ENCODE peak calls at places on chromosomes 5 and 9, in five cellular contexts. One of them, this sample, is unnamed.

GRCh38 chr5:118698774-118699173 is 289.6 kb downstream of the DTWD2 start:
- DNase-seq in GM19239: no peak
- DNase-seq in upper lobe of right lung: no peak
- DNase-seq in heart left ventricle: no peak
- DNase-seq in GM13976: no peak
- DNase-seq in this sample: no peak

GRCh38 chr9:132882616-132883015 is 3.9 kb downstream of the SPACA9 start:
- DNase-seq in GM13976: no peak
- DNase-seq in heart left ventricle: no peak
- DNase-seq in upper lobe of right lung: no peak
- DNase-seq in GM19239: no peak
- DNase-seq in this sample: no peak

GRCh38 chr9:72292184-72292787 is 72.7 kb downstream of the ZFAND5 start:
- DNase-seq in upper lobe of right lung: no peak
- DNase-seq in heart left ventricle: no peak
- DNase-seq in GM13976: peak; percentile 49
- DNase-seq in GM19239: no peak
- DNase-seq in this sample: no peak

GRCh38 chr5:171462136-171462927 is 42.9 kb downstream of the FGF18 start:
- DNase-seq in GM19239: no peak
- DNase-seq in GM13976: no peak
- DNase-seq in heart left ventricle: no peak
- DNase-seq in upper lobe of right lung: no peak
- DNase-seq in this sample: no peak

GRCh38 chr5:14574891-14575496 is 6.6 kb upstream of the OTULINL start:
- DNase-seq in upper lobe of right lung: no peak
- DNase-seq in GM19239: no peak
- DNase-seq in heart left ventricle: peak; percentile 50
- DNase-seq in GM13976: no peak
- DNase-seq in this sample: peak; percentile 32

GRCh38 chr5:103755974-103756373 is 193.4 kb upstream of the NUDT12 start:
- DNase-seq in upper lobe of right lung: no peak
- DNase-seq in heart left ventricle: no peak
- DNase-seq in GM19239: no peak
- DNase-seq in GM13976: no peak
- DNase-seq in this sample: no peak

GRCh38 chr5:144028058-144028457 is 142.4 kb downstream of the YIPF5 start:
- DNase-seq in upper lobe of right lung: no peak
- DNase-seq in heart left ventricle: peak; percentile 39
- DNase-seq in GM13976: no peak
- DNase-seq in GM19239: no peak
- DNase-seq in this sample: no peak

GRCh38 chr5:423626-424258 is 19.2 kb upstream of the EXOC3 start:
- DNase-seq in heart left ventricle: no peak
- DNase-seq in upper lobe of right lung: peak; percentile 60
- DNase-seq in GM13976: no peak
- DNase-seq in GM19239: no peak
- DNase-seq in this sample: no peak

GRCh38 chr9:114900937-114901802 is 29.2 kb downstream of the TNFSF8 start:
- DNase-seq in heart left ventricle: no peak
- DNase-seq in GM19239: no peak
- DNase-seq in GM13976: no peak
- DNase-seq in upper lobe of right lung: no peak
- DNase-seq in this sample: no peak

GRCh38 chr9:419571-420156 is 205.0 kb downstream of the DOCK8 start:
- DNase-seq in GM13976: no peak
- DNase-seq in upper lobe of right lung: no peak
- DNase-seq in heart left ventricle: no peak
- DNase-seq in GM19239: no peak
- DNase-seq in this sample: no peak

GRCh38 chr5:112161392-112161748 is 257.7 kb downstream of the EPB41L4A start:
- DNase-seq in GM19239: no peak
- DNase-seq in upper lobe of right lung: no peak
- DNase-seq in heart left ventricle: no peak
- DNase-seq in GM13976: no peak
- DNase-seq in this sample: no peak

GRCh38 chr9:107484117-107484723 is 5.3 kb downstream of the KLF4 start:
- DNase-seq in heart left ventricle: peak; percentile 41
- DNase-seq in upper lobe of right lung: no peak
- DNase-seq in GM19239: no peak
- DNase-seq in GM13976: peak; percentile 57
- DNase-seq in this sample: no peak

GRCh38 chr5:159094745-159095144 is 5.0 kb downstream of the EBF1 start:
- DNase-seq in GM13976: peak; percentile 56
- DNase-seq in upper lobe of right lung: no peak
- DNase-seq in GM19239: no peak
- DNase-seq in heart left ventricle: peak; percentile 79
- DNase-seq in this sample: no peak

GRCh38 chr5:171309526-171310333 is 682 bp downstream of the TLX3 start:
- DNase-seq in upper lobe of right lung: peak; percentile 59
- DNase-seq in GM13976: no peak
- DNase-seq in GM19239: no peak
- DNase-seq in heart left ventricle: no peak
- DNase-seq in this sample: no peak

GRCh38 chr5:177454397-177455035 is 7.9 kb downstream of the PRR7 start:
- DNase-seq in GM19239: peak; percentile 95
- DNase-seq in heart left ventricle: peak; percentile 91
- DNase-seq in GM13976: peak; percentile 97
- DNase-seq in upper lobe of right lung: peak; percentile 96
- DNase-seq in this sample: peak; percentile 87

GRCh38 chr9:131839281-131840084 is 99.6 kb upstream of the RAPGEF1 start:
- DNase-seq in GM19239: no peak
- DNase-seq in upper lobe of right lung: no peak
- DNase-seq in heart left ventricle: peak; percentile 25
- DNase-seq in GM13976: no peak
- DNase-seq in this sample: no peak

GRCh38 chr5:134603059-134603458 is 29.6 kb downstream of the SAR1B start:
- DNase-seq in GM13976: no peak
- DNase-seq in upper lobe of right lung: no peak
- DNase-seq in heart left ventricle: no peak
- DNase-seq in GM19239: no peak
- DNase-seq in this sample: no peak

GRCh38 chr9:17117372-17117771 is 17.5 kb upstream of the CNTLN start:
- DNase-seq in upper lobe of right lung: no peak
- DNase-seq in GM13976: no peak
- DNase-seq in GM19239: no peak
- DNase-seq in heart left ventricle: no peak
- DNase-seq in this sample: no peak

GRCh38 chr5:1319436-1320343 is 24.8 kb upstream of the TERT start:
- DNase-seq in upper lobe of right lung: peak; percentile 58
- DNase-seq in heart left ventricle: no peak
- DNase-seq in GM13976: no peak
- DNase-seq in GM19239: no peak
- DNase-seq in this sample: no peak

GRCh38 chr5:123868267-123868666 is 356.3 kb downstream of the CSNK1G3 start:
- DNase-seq in GM19239: no peak
- DNase-seq in GM13976: no peak
- DNase-seq in heart left ventricle: no peak
- DNase-seq in upper lobe of right lung: no peak
- DNase-seq in this sample: no peak

GRCh38 chr9:114777841-114778240 is 28.0 kb downstream of the TNFSF15 start:
- DNase-seq in GM13976: no peak
- DNase-seq in GM19239: no peak
- DNase-seq in heart left ventricle: no peak
- DNase-seq in upper lobe of right lung: no peak
- DNase-seq in this sample: no peak

GRCh38 chr9:97697837-97698236 is 697 bp upstream of the XPA start:
- DNase-seq in heart left ventricle: no peak
- DNase-seq in upper lobe of right lung: no peak
- DNase-seq in GM13976: no peak
- DNase-seq in GM19239: no peak
- DNase-seq in this sample: no peak

GRCh38 chr5:79774171-79774854 is 84.7 kb downstream of the CMYA5 start:
- DNase-seq in GM19239: no peak
- DNase-seq in upper lobe of right lung: no peak
- DNase-seq in GM13976: peak; percentile 37
- DNase-seq in heart left ventricle: peak; percentile 30
- DNase-seq in this sample: no peak

GRCh38 chr5:56078675-56079500 is 84.1 kb upstream of the IL6ST start:
- DNase-seq in upper lobe of right lung: no peak
- DNase-seq in GM19239: no peak
- DNase-seq in heart left ventricle: peak; percentile 39
- DNase-seq in GM13976: no peak
- DNase-seq in this sample: no peak

GRCh38 chr5:10674582-10674981 is 86.5 kb downstream of the DAP start:
- DNase-seq in heart left ventricle: no peak
- DNase-seq in GM19239: no peak
- DNase-seq in upper lobe of right lung: no peak
- DNase-seq in GM13976: no peak
- DNase-seq in this sample: no peak

GRCh38 chr5:93359296-93359957 is 221.6 kb downstream of the NR2F1-AS1 start:
- DNase-seq in upper lobe of right lung: no peak
- DNase-seq in GM19239: no peak
- DNase-seq in GM13976: no peak
- DNase-seq in heart left ventricle: no peak
- DNase-seq in this sample: no peak

GRCh38 chr9:89274838-89275237 is 36.2 kb upstream of the CKS2 start:
- DNase-seq in heart left ventricle: no peak
- DNase-seq in GM19239: no peak
- DNase-seq in GM13976: no peak
- DNase-seq in upper lobe of right lung: no peak
- DNase-seq in this sample: no peak

GRCh38 chr9:112112519-112112918 is 62.6 kb downstream of the SUSD1 start:
- DNase-seq in GM13976: no peak
- DNase-seq in upper lobe of right lung: no peak
- DNase-seq in heart left ventricle: no peak
- DNase-seq in GM19239: no peak
- DNase-seq in this sample: peak; percentile 58

GRCh38 chr5:29897916-29898315 is 1295.6 kb upstream of the CDH6 start:
- DNase-seq in GM19239: no peak
- DNase-seq in GM13976: no peak
- DNase-seq in heart left ventricle: no peak
- DNase-seq in upper lobe of right lung: no peak
- DNase-seq in this sample: no peak

GRCh38 chr5:106321242-106321641 is 1349.5 kb downstream of the EFNA5 start:
- DNase-seq in GM19239: no peak
- DNase-seq in heart left ventricle: no peak
- DNase-seq in GM13976: no peak
- DNase-seq in upper lobe of right lung: no peak
- DNase-seq in this sample: no peak

GRCh38 chr9:125241000-125241862 is at the start of gene HSPA5:
- DNase-seq in heart left ventricle: peak; percentile 100
- DNase-seq in upper lobe of right lung: peak; percentile 100
- DNase-seq in GM13976: peak; percentile 99
- DNase-seq in GM19239: peak; percentile 89
- DNase-seq in this sample: peak; percentile 99

GRCh38 chr5:157369507-157369906 is 90.5 kb upstream of the NIPAL4 start:
- DNase-seq in upper lobe of right lung: no peak
- DNase-seq in GM13976: no peak
- DNase-seq in GM19239: no peak
- DNase-seq in heart left ventricle: no peak
- DNase-seq in this sample: no peak

GRCh38 chr5:176414704-176415103 is 1.6 kb downstream of the CLTB start:
- DNase-seq in heart left ventricle: no peak
- DNase-seq in upper lobe of right lung: no peak
- DNase-seq in GM13976: no peak
- DNase-seq in GM19239: no peak
- DNase-seq in this sample: no peak

GRCh38 chr9:113589890-113590289 is 126.4 kb downstream of the RGS3 start:
- DNase-seq in upper lobe of right lung: no peak
- DNase-seq in GM19239: no peak
- DNase-seq in GM13976: no peak
- DNase-seq in heart left ventricle: no peak
- DNase-seq in this sample: peak; percentile 29

GRCh38 chr9:98501776-98502175 is 207.0 kb downstream of the GABBR2 start:
- DNase-seq in upper lobe of right lung: no peak
- DNase-seq in GM13976: no peak
- DNase-seq in GM19239: no peak
- DNase-seq in heart left ventricle: no peak
- DNase-seq in this sample: no peak

This sample was measured in head of caudate nucleus.